ENCODE peak calls at places on chromosomes 7 and 10, in eight cellular contexts. One of them, this sample, is unnamed.

GRCh38 chr10:132627736-132628512 is 90.3 kb downstream of the INPP5A start:
- DNase-seq in fibroblast of the aortic adventitia: peak
- DNase-seq in activated naive CD8-positive, alpha-beta T cell treated with anti-CD3 and anti-CD28 coated beads, Interleukin-2, amount 50 U/mL, for 24 hours: no peak
- DNase-seq in stimulated activated CD4-positive, alpha-beta T cell treated with anti-CD3 and anti-CD28 coated beads, Interleukin-1b, Interleukin-23, amount 100 ng/mL, for 48 hours: no peak
- DNase-seq in left ventricle myocardium superior: peak
- DNase-seq in GM12865: no peak
- DNase-seq in EL: peak
- DNase-seq in heart right ventricle: peak
- DNase-seq in this sample: no peak

GRCh38 chr7:156725074-156725473 is 84.5 kb downstream of the RNF32 start:
- DNase-seq in stimulated activated CD4-positive, alpha-beta T cell treated with anti-CD3 and anti-CD28 coated beads, Interleukin-1b, Interleukin-23, amount 100 ng/mL, for 48 hours: no peak
- DNase-seq in activated naive CD8-positive, alpha-beta T cell treated with anti-CD3 and anti-CD28 coated beads, Interleukin-2, amount 50 U/mL, for 24 hours: no peak
- DNase-seq in EL: no peak
- DNase-seq in fibroblast of the aortic adventitia: no peak
- DNase-seq in GM12865: no peak
- DNase-seq in left ventricle myocardium superior: no peak
- DNase-seq in heart right ventricle: no peak
- DNase-seq in this sample: no peak

GRCh38 chr7:108808556-108808955 is 238.9 kb downstream of the DNAJB9 start:
- DNase-seq in heart right ventricle: no peak
- DNase-seq in stimulated activated CD4-positive, alpha-beta T cell treated with anti-CD3 and anti-CD28 coated beads, Interleukin-1b, Interleukin-23, amount 100 ng/mL, for 48 hours: no peak
- DNase-seq in EL: no peak
- DNase-seq in left ventricle myocardium superior: no peak
- DNase-seq in activated naive CD8-positive, alpha-beta T cell treated with anti-CD3 and anti-CD28 coated beads, Interleukin-2, amount 50 U/mL, for 24 hours: no peak
- DNase-seq in GM12865: no peak
- DNase-seq in fibroblast of the aortic adventitia: no peak
- DNase-seq in this sample: no peak

GRCh38 chr10:124992462-124993344 is 50.8 kb downstream of the ZRANB1 start:
- DNase-seq in fibroblast of the aortic adventitia: peak
- DNase-seq in stimulated activated CD4-positive, alpha-beta T cell treated with anti-CD3 and anti-CD28 coated beads, Interleukin-1b, Interleukin-23, amount 100 ng/mL, for 48 hours: no peak
- DNase-seq in activated naive CD8-positive, alpha-beta T cell treated with anti-CD3 and anti-CD28 coated beads, Interleukin-2, amount 50 U/mL, for 24 hours: peak
- DNase-seq in left ventricle myocardium superior: peak
- DNase-seq in GM12865: peak
- DNase-seq in EL: peak
- DNase-seq in heart right ventricle: peak
- DNase-seq in this sample: peak

GRCh38 chr7:153832160-153832559 is 220.0 kb upstream of the DPP6 start:
- DNase-seq in activated naive CD8-positive, alpha-beta T cell treated with anti-CD3 and anti-CD28 coated beads, Interleukin-2, amount 50 U/mL, for 24 hours: no peak
- DNase-seq in EL: no peak
- DNase-seq in heart right ventricle: no peak
- DNase-seq in GM12865: no peak
- DNase-seq in fibroblast of the aortic adventitia: no peak
- DNase-seq in left ventricle myocardium superior: no peak
- DNase-seq in stimulated activated CD4-positive, alpha-beta T cell treated with anti-CD3 and anti-CD28 coated beads, Interleukin-1b, Interleukin-23, amount 100 ng/mL, for 48 hours: no peak
- DNase-seq in this sample: no peak

GRCh38 chr7:34354906-34355305 is 303.1 kb upstream of the NPSR1 start:
- DNase-seq in stimulated activated CD4-positive, alpha-beta T cell treated with anti-CD3 and anti-CD28 coated beads, Interleukin-1b, Interleukin-23, amount 100 ng/mL, for 48 hours: no peak
- DNase-seq in left ventricle myocardium superior: no peak
- DNase-seq in EL: peak
- DNase-seq in fibroblast of the aortic adventitia: peak
- DNase-seq in heart right ventricle: peak
- DNase-seq in activated naive CD8-positive, alpha-beta T cell treated with anti-CD3 and anti-CD28 coated beads, Interleukin-2, amount 50 U/mL, for 24 hours: no peak
- DNase-seq in GM12865: no peak
- DNase-seq in this sample: no peak

GRCh38 chr7:137983308-137984008 is 18.4 kb downstream of the CREB3L2 start:
- DNase-seq in EL: no peak
- DNase-seq in fibroblast of the aortic adventitia: no peak
- DNase-seq in stimulated activated CD4-positive, alpha-beta T cell treated with anti-CD3 and anti-CD28 coated beads, Interleukin-1b, Interleukin-23, amount 100 ng/mL, for 48 hours: no peak
- DNase-seq in heart right ventricle: peak
- DNase-seq in left ventricle myocardium superior: peak
- DNase-seq in GM12865: no peak
- DNase-seq in activated naive CD8-positive, alpha-beta T cell treated with anti-CD3 and anti-CD28 coated beads, Interleukin-2, amount 50 U/mL, for 24 hours: no peak
- DNase-seq in this sample: no peak

GRCh38 chr10:98196985-98197384 is 62.5 kb downstream of the R3HCC1L start:
- DNase-seq in EL: no peak
- DNase-seq in GM12865: no peak
- DNase-seq in stimulated activated CD4-positive, alpha-beta T cell treated with anti-CD3 and anti-CD28 coated beads, Interleukin-1b, Interleukin-23, amount 100 ng/mL, for 48 hours: no peak
- DNase-seq in left ventricle myocardium superior: peak
- DNase-seq in fibroblast of the aortic adventitia: no peak
- DNase-seq in activated naive CD8-positive, alpha-beta T cell treated with anti-CD3 and anti-CD28 coated beads, Interleukin-2, amount 50 U/mL, for 24 hours: no peak
- DNase-seq in heart right ventricle: no peak
- DNase-seq in this sample: no peak

GRCh38 chr10:91164520-91165065 is 55.9 kb upstream of the PCGF5 start:
- DNase-seq in left ventricle myocardium superior: no peak
- DNase-seq in activated naive CD8-positive, alpha-beta T cell treated with anti-CD3 and anti-CD28 coated beads, Interleukin-2, amount 50 U/mL, for 24 hours: no peak
- DNase-seq in stimulated activated CD4-positive, alpha-beta T cell treated with anti-CD3 and anti-CD28 coated beads, Interleukin-1b, Interleukin-23, amount 100 ng/mL, for 48 hours: no peak
- DNase-seq in fibroblast of the aortic adventitia: no peak
- DNase-seq in heart right ventricle: no peak
- DNase-seq in EL: peak
- DNase-seq in GM12865: no peak
- DNase-seq in this sample: no peak

This sample was measured in effector memory CD8-positive, alpha-beta T cell.